ENCODE peak calls at places on chromosomes 7 and 10, in five cellular contexts. One of them, this sample, is unnamed. For H3K36me3, the result is how much of the 10 kb centered on the place peaks cover.

GRCh38 chr10:6141296-6142151 is 52.7 kb downstream of the RBM17 start:
- DNase-seq in adrenal gland: no peak
- DNase-seq in psoas muscle: peak
- DNase-seq in left ventricle myocardium inferior: no peak
- DNase-seq in lung: no peak
- DNase-seq in this sample: peak

GRCh38 chr7:104040666-104041065 is 51.2 kb upstream of the RELN start:
- DNase-seq in adrenal gland: no peak
- DNase-seq in psoas muscle: no peak
- DNase-seq in left ventricle myocardium inferior: no peak
- DNase-seq in lung: no peak
- DNase-seq in this sample: no peak

GRCh38 chr10:113041324-113041723 is 91.3 kb downstream of the TCF7L2 start:
- DNase-seq in adrenal gland: no peak
- DNase-seq in psoas muscle: no peak
- DNase-seq in left ventricle myocardium inferior: no peak
- DNase-seq in lung: no peak
- DNase-seq in this sample: no peak

GRCh38 chr10:71621783-71622526 is 97.6 kb downstream of the C10orf105 start:
- DNase-seq in adrenal gland: peak
- DNase-seq in psoas muscle: no peak
- DNase-seq in left ventricle myocardium inferior: no peak
- DNase-seq in lung: peak
- DNase-seq in this sample: peak

GRCh38 chr7:17462059-17462695 is 163.7 kb downstream of the AHR start:
- DNase-seq in adrenal gland: no peak
- DNase-seq in psoas muscle: no peak
- DNase-seq in left ventricle myocardium inferior: no peak
- DNase-seq in lung: no peak
- DNase-seq in this sample: peak

GRCh38 chr7:18961997-18962396 is 155.4 kb downstream of the TWIST1 start:
- DNase-seq in adrenal gland: no peak
- DNase-seq in psoas muscle: no peak
- DNase-seq in left ventricle myocardium inferior: no peak
- DNase-seq in lung: no peak
- DNase-seq in this sample: no peak

GRCh38 chr7:143889068-143889467 is 12.9 kb downstream of the TCAF1 start:
- DNase-seq in adrenal gland: no peak
- DNase-seq in psoas muscle: no peak
- DNase-seq in left ventricle myocardium inferior: no peak
- DNase-seq in lung: no peak
- DNase-seq in this sample: no peak

GRCh38 chr7:86598311-86598710 is 45.4 kb upstream of the GRM3 start:
- DNase-seq in adrenal gland: peak
- DNase-seq in psoas muscle: no peak
- DNase-seq in left ventricle myocardium inferior: no peak
- DNase-seq in lung: no peak
- DNase-seq in this sample: no peak

GRCh38 chr7:106872763-106873162 is 7.7 kb downstream of the PIK3CG start:
- DNase-seq in adrenal gland: no peak
- DNase-seq in psoas muscle: no peak
- DNase-seq in left ventricle myocardium inferior: no peak
- DNase-seq in lung: no peak
- DNase-seq in this sample: no peak

GRCh38 chr10:10967502-10967901 is 50.2 kb upstream of the CELF2 start:
- DNase-seq in adrenal gland: no peak
- DNase-seq in psoas muscle: no peak
- DNase-seq in left ventricle myocardium inferior: no peak
- DNase-seq in lung: no peak
- DNase-seq in this sample: no peak

GRCh38 chr7:114085592-114086490 is 167.0 kb upstream of the PPP1R3A start:
- DNase-seq in adrenal gland: peak
- DNase-seq in psoas muscle: peak
- DNase-seq in left ventricle myocardium inferior: peak
- DNase-seq in lung: peak
- DNase-seq in this sample: peak

GRCh38 chr7:151406886-151407583 is 2.8 kb downstream of the WDR86 start:
- DNase-seq in adrenal gland: no peak
- DNase-seq in psoas muscle: peak
- DNase-seq in left ventricle myocardium inferior: no peak
- DNase-seq in lung: no peak
- DNase-seq in this sample: no peak

GRCh38 chr10:33822774-33823173 is 488.3 kb upstream of the NRP1 start:
- DNase-seq in adrenal gland: no peak
- DNase-seq in psoas muscle: no peak
- DNase-seq in left ventricle myocardium inferior: no peak
- DNase-seq in lung: no peak
- DNase-seq in this sample: no peak

GRCh38 chr7:44046321-44047061 is 2.0 kb downstream of the DBNL start:
- DNase-seq in adrenal gland: peak
- DNase-seq in psoas muscle: peak
- DNase-seq in left ventricle myocardium inferior: peak
- DNase-seq in lung: no peak
- DNase-seq in this sample: no peak

GRCh38 chr7:991017-991728 is 8.2 kb downstream of the CYP2W1 start:
- DNase-seq in adrenal gland: no peak
- DNase-seq in psoas muscle: no peak
- DNase-seq in left ventricle myocardium inferior: no peak
- DNase-seq in lung: no peak
- DNase-seq in this sample: no peak

GRCh38 chr7:151310578-151310977 is 31.0 kb upstream of the NUB1 start:
- DNase-seq in adrenal gland: peak
- DNase-seq in psoas muscle: no peak
- DNase-seq in left ventricle myocardium inferior: no peak
- DNase-seq in lung: no peak
- DNase-seq in this sample: peak

GRCh38 chr10:87053577-87054181 is 33.6 kb downstream of the FAM25A start:
- DNase-seq in adrenal gland: no peak
- DNase-seq in psoas muscle: no peak
- DNase-seq in left ventricle myocardium inferior: no peak
- DNase-seq in lung: no peak
- DNase-seq in this sample: no peak

GRCh38 chr10:21950566-21950965 is 53.0 kb downstream of the DNAJC1 start:
- DNase-seq in adrenal gland: no peak
- DNase-seq in psoas muscle: no peak
- DNase-seq in left ventricle myocardium inferior: no peak
- DNase-seq in lung: no peak
- DNase-seq in this sample: no peak

GRCh38 chr7:102077081-102077480 is 209.6 kb upstream of the SH2B2 start:
- DNase-seq in adrenal gland: peak
- DNase-seq in psoas muscle: no peak
- DNase-seq in left ventricle myocardium inferior: no peak
- DNase-seq in lung: no peak
- DNase-seq in this sample: no peak

GRCh38 chr10:114115661-114116060 is 58.3 kb downstream of the CCDC186 start:
- DNase-seq in adrenal gland: no peak
- DNase-seq in psoas muscle: no peak
- DNase-seq in left ventricle myocardium inferior: no peak
- DNase-seq in lung: no peak
- DNase-seq in this sample: no peak

GRCh38 chr10:30013684-30014246 is 45.6 kb downstream of the JCAD start:
- DNase-seq in adrenal gland: peak
- DNase-seq in psoas muscle: peak
- DNase-seq in left ventricle myocardium inferior: peak
- DNase-seq in lung: no peak
- DNase-seq in this sample: no peak

GRCh38 chr7:28984631-28985030 is 26.5 kb upstream of the TRIL start:
- DNase-seq in adrenal gland: peak
- DNase-seq in psoas muscle: peak
- DNase-seq in left ventricle myocardium inferior: peak
- DNase-seq in lung: peak
- DNase-seq in this sample: peak

GRCh38 chr7:55032069-55032699 is 13.4 kb downstream of the EGFR start:
- DNase-seq in adrenal gland: peak
- DNase-seq in psoas muscle: no peak
- DNase-seq in left ventricle myocardium inferior: no peak
- DNase-seq in lung: no peak
- DNase-seq in this sample: no peak

GRCh38 chr10:90148121-90148855 is 446.9 kb downstream of the KIF20B start:
- DNase-seq in adrenal gland: no peak
- DNase-seq in psoas muscle: no peak
- DNase-seq in left ventricle myocardium inferior: no peak
- DNase-seq in lung: no peak
- DNase-seq in this sample: peak

GRCh38 chr10:131936756-131937155 is 35.9 kb downstream of the PPP2R2D start:
- DNase-seq in adrenal gland: no peak
- DNase-seq in psoas muscle: no peak
- DNase-seq in left ventricle myocardium inferior: no peak
- DNase-seq in lung: no peak
- DNase-seq in this sample: no peak
- H3K36me3 ChIP-seq in adrenal gland: under half
- H3K36me3 ChIP-seq in psoas muscle: under half
- H3K36me3 ChIP-seq in left ventricle myocardium inferior: half or more
- H3K36me3 ChIP-seq in lung: under half
- H3K36me3 ChIP-seq in this sample: under half

DNA sequence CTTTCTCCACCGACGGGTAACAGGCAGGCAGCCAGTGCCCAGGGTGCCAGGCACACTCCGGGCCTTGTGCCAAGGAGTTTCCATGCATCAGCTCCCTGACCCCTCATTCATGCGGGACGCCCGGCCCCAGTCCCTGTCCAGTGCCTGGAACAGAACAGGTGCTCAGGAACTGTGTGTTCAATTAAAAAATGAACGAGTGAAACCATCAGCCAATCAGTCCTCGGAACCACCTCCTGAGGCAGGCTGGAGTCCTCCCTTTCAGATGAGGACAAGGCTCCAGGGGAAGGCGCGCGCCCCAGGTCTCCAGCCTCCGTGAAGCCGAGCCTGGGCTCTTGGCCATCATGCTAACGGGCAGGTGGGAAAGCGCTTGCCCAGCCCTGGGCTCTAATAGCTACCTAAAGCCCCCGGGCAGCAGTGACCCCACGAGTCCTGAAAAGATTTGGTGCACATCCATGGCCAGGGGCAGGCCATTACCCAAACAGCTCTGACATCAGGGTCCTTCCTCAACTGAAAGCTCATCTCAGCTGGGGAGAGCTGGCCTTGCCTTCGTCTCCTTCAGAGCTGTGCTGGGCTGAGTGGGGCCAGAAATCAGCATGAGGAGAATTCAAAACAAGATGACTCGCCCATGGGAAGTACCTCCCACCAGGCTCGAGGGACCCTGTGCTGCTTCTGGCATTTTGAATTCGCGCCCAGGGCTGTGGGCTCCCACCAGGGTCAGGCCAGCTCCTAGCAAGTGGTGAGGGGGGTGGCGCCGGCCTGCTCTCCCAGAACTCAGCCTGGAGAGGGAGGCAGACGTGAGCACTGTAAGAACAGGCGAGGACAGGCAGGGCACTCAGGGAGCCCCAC is 200.5 kb downstream of the MAD1L1 start:
- DNase-seq in adrenal gland: no peak
- DNase-seq in psoas muscle: peak
- DNase-seq in left ventricle myocardium inferior: peak
- DNase-seq in lung: no peak
- DNase-seq in this sample: no peak
- TF ChIP-seq CTCF in adrenal gland: no peak
- TF ChIP-seq CTCF in psoas muscle: no peak
- TF ChIP-seq CTCF in left ventricle myocardium inferior: no peak
- TF ChIP-seq CTCF in lung: no peak
- TF ChIP-seq CTCF in this sample: no peak

GRCh38 chr10:79304479-79305087 is 42.7 kb upstream of the PPIF start:
- DNase-seq in adrenal gland: no peak
- DNase-seq in psoas muscle: no peak
- DNase-seq in left ventricle myocardium inferior: no peak
- DNase-seq in lung: no peak
- DNase-seq in this sample: peak
- H3K36me3 ChIP-seq in adrenal gland: half or more
- H3K36me3 ChIP-seq in psoas muscle: under half
- H3K36me3 ChIP-seq in left ventricle myocardium inferior: half or more
- H3K36me3 ChIP-seq in lung: half or more
- H3K36me3 ChIP-seq in this sample: half or more

GRCh38 chr10:63976538-63976937 is 455.3 kb downstream of the REEP3 start:
- DNase-seq in adrenal gland: peak
- DNase-seq in psoas muscle: no peak
- DNase-seq in left ventricle myocardium inferior: no peak
- DNase-seq in lung: peak
- DNase-seq in this sample: peak
- TF ChIP-seq CTCF in adrenal gland: peak
- TF ChIP-seq CTCF in psoas muscle: peak
- TF ChIP-seq CTCF in left ventricle myocardium inferior: peak
- TF ChIP-seq CTCF in lung: peak
- TF ChIP-seq CTCF in this sample: peak

DNA sequence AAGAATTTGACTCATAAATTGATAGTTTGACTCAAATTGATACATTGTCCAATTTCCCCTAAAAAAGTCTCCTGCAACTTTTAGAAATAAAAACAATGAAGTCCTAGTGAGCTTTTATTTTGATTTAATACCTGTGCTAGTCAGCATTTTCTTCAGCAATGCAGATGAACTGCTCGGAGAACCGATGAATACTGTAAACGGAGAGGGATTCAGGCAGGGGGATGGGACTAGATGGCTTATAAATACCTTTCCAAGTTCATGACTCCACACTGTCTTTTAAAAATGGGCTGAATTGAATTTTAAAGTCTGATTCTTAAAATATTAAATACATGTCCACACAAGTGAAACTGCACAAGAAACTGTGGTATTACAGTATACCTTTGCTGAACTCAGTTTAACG is 12.7 kb downstream of the EEPD1 start:
- DNase-seq in adrenal gland: no peak
- DNase-seq in psoas muscle: no peak
- DNase-seq in left ventricle myocardium inferior: no peak
- DNase-seq in lung: no peak
- DNase-seq in this sample: no peak
- H3K36me3 ChIP-seq in adrenal gland: under half
- H3K36me3 ChIP-seq in psoas muscle: under half
- H3K36me3 ChIP-seq in left ventricle myocardium inferior: under half
- H3K36me3 ChIP-seq in lung: under half
- H3K36me3 ChIP-seq in this sample: under half

GRCh38 chr10:49001402-49001801 is 61.8 kb upstream of the LRRC18 start:
- DNase-seq in adrenal gland: peak
- DNase-seq in psoas muscle: no peak
- DNase-seq in left ventricle myocardium inferior: no peak
- DNase-seq in lung: no peak
- DNase-seq in this sample: no peak
- TF ChIP-seq CTCF in adrenal gland: peak
- TF ChIP-seq CTCF in psoas muscle: no peak
- TF ChIP-seq CTCF in left ventricle myocardium inferior: peak
- TF ChIP-seq CTCF in lung: no peak
- TF ChIP-seq CTCF in this sample: no peak

GRCh38 chr10:37619336-37619735 is 238.1 kb downstream of the ZNF248 start:
- DNase-seq in adrenal gland: peak
- DNase-seq in psoas muscle: no peak
- DNase-seq in left ventricle myocardium inferior: no peak
- DNase-seq in lung: no peak
- DNase-seq in this sample: no peak
- H3K36me3 ChIP-seq in adrenal gland: under half
- H3K36me3 ChIP-seq in psoas muscle: under half
- H3K36me3 ChIP-seq in left ventricle myocardium inferior: under half
- H3K36me3 ChIP-seq in lung: under half
- H3K36me3 ChIP-seq in this sample: under half

GRCh38 chr10:50614444-50615137 is 9.2 kb downstream of the SGMS1 start:
- DNase-seq in adrenal gland: no peak
- DNase-seq in psoas muscle: peak
- DNase-seq in left ventricle myocardium inferior: no peak
- DNase-seq in lung: no peak
- DNase-seq in this sample: peak
- TF ChIP-seq CTCF in adrenal gland: peak
- TF ChIP-seq CTCF in psoas muscle: peak
- TF ChIP-seq CTCF in left ventricle myocardium inferior: peak
- TF ChIP-seq CTCF in lung: no peak
- TF ChIP-seq CTCF in this sample: peak

GRCh38 chr10:123156091-123156490 is 1.9 kb downstream of the BUB3 start:
- DNase-seq in adrenal gland: no peak
- DNase-seq in psoas muscle: no peak
- DNase-seq in left ventricle myocardium inferior: no peak
- DNase-seq in lung: no peak
- DNase-seq in this sample: peak
- H3K36me3 ChIP-seq in adrenal gland: under half
- H3K36me3 ChIP-seq in psoas muscle: under half
- H3K36me3 ChIP-seq in left ventricle myocardium inferior: under half
- H3K36me3 ChIP-seq in lung: under half
- H3K36me3 ChIP-seq in this sample: under half